ENCODE peak calls at places on chromosomes 13 and 19, in five cellular contexts. U is kidney glomerular epithelial cell, G is MCF 10A, F is B cell, L is astrocyte of the spinal cord. Z is an unnamed sample.

GRCh38 chr13:106348032-106348431 is 187.4 kb downstream of the EFNB2 start:
- DNase-seq in U (peak; percentile 67), G (peak; percentile 70), F (no peak), L (peak; percentile 74), Z (peak; percentile 39)

GRCh38 chr19:8335343-8336071 is 7.6 kb downstream of the KANK3 start:
- DNase-seq in U (no peak), G (no peak), F (peak; percentile 46), L (no peak), Z (no peak)

GRCh38 chr19:50739132-50739746 is 16.1 kb downstream of the CLEC11A start:
- DNase-seq in U (no peak), G (no peak), F (no peak), L (no peak), Z (no peak)

GRCh38 chr13:101869553-101869952 is 417.1 kb downstream of the ITGBL1 start:
- DNase-seq in U (no peak), G (no peak), F (no peak), L (peak; percentile 8), Z (no peak)

GRCh38 chr13:109196896-109197295 is 567.5 kb downstream of the MYO16 start:
- DNase-seq in U (no peak), G (no peak), F (no peak), L (no peak), Z (no peak)

GRCh38 chr13:113001251-113002140 is 32.5 kb downstream of the MCF2L start:
- DNase-seq in U (no peak), G (no peak), F (no peak), L (peak; percentile 2), Z (no peak)

GRCh38 chr13:75101997-75102720 is 379.8 kb downstream of the TBC1D4 start:
- DNase-seq in U (no peak), G (peak; percentile 19), F (no peak), L (peak; percentile 53), Z (no peak)

GRCh38 chr19:11164879-11165406 is 9.4 kb upstream of the SPC24 start:
- DNase-seq in U (no peak), G (no peak), F (no peak), L (peak; percentile 96), Z (no peak)

GRCh38 chr19:10654610-10655456 is 687 bp downstream of the ILF3 start:
- DNase-seq in U (no peak), G (peak; percentile 45), F (peak; percentile 86), L (no peak), Z (peak; percentile 26)